ENCODE peak calls at places on chromosomes 6 and 20, in ten cellular contexts. One of them, this sample, is unnamed.
A peak's percentile ranks its signal among the peaks of the same experiment; 100 is the strongest.

GRCh38 chr20:5056801-5057599 is 55.7 kb upstream of the SLC23A2 start:
- DNase-seq in amniotic epithelial cell: peak; percentile 29
- DNase-seq in activated CD4-positive, alpha-beta T cell treated with anti-CD3 and anti-CD28 coated beads, Interleukin-2, amount 10 ng/mL, durations not matched to agents 7 days and 5 days: peak; percentile 86
- DNase-seq in HCEC 1CT: peak; percentile 49
- DNase-seq in GM12865: peak; percentile 67
- DNase-seq in adrenal gland: peak; percentile 44
- DNase-seq in heart left ventricle: peak; percentile 36
- DNase-seq in omental fat pad: no peak
- DNase-seq in LoVo: peak; percentile 39
- DNase-seq in T-helper 1 cell: peak; percentile 56
- DNase-seq in this sample: peak; percentile 91

GRCh38 chr20:19723834-19724430 is 34.1 kb upstream of the RIN2 start:
- DNase-seq in amniotic epithelial cell: no peak
- DNase-seq in activated CD4-positive, alpha-beta T cell treated with anti-CD3 and anti-CD28 coated beads, Interleukin-2, amount 10 ng/mL, durations not matched to agents 7 days and 5 days: no peak
- DNase-seq in HCEC 1CT: no peak
- DNase-seq in GM12865: no peak
- DNase-seq in adrenal gland: no peak
- DNase-seq in heart left ventricle: no peak
- DNase-seq in omental fat pad: no peak
- DNase-seq in LoVo: no peak
- DNase-seq in T-helper 1 cell: no peak
- DNase-seq in this sample: no peak

GRCh38 chr20:44398303-44398702 is 42.8 kb downstream of the HNF4A start:
- DNase-seq in amniotic epithelial cell: peak; percentile 90
- DNase-seq in activated CD4-positive, alpha-beta T cell treated with anti-CD3 and anti-CD28 coated beads, Interleukin-2, amount 10 ng/mL, durations not matched to agents 7 days and 5 days: no peak
- DNase-seq in HCEC 1CT: peak; percentile 88
- DNase-seq in GM12865: no peak
- DNase-seq in adrenal gland: no peak
- DNase-seq in heart left ventricle: no peak
- DNase-seq in omental fat pad: no peak
- DNase-seq in LoVo: no peak
- DNase-seq in T-helper 1 cell: no peak
- DNase-seq in this sample: no peak

GRCh38 chr20:10447028-10447427 is 11.9 kb downstream of the SLX4IP start:
- DNase-seq in amniotic epithelial cell: peak; percentile 75
- DNase-seq in activated CD4-positive, alpha-beta T cell treated with anti-CD3 and anti-CD28 coated beads, Interleukin-2, amount 10 ng/mL, durations not matched to agents 7 days and 5 days: peak; percentile 72
- DNase-seq in HCEC 1CT: peak; percentile 77
- DNase-seq in GM12865: peak; percentile 93
- DNase-seq in adrenal gland: no peak
- DNase-seq in heart left ventricle: no peak
- DNase-seq in omental fat pad: no peak
- DNase-seq in LoVo: peak; percentile 74
- DNase-seq in T-helper 1 cell: peak; percentile 21
- DNase-seq in this sample: peak; percentile 84

GRCh38 chr20:38211200-38212097 is 46.4 kb upstream of the TGM2 start:
- DNase-seq in amniotic epithelial cell: no peak
- DNase-seq in activated CD4-positive, alpha-beta T cell treated with anti-CD3 and anti-CD28 coated beads, Interleukin-2, amount 10 ng/mL, durations not matched to agents 7 days and 5 days: no peak
- DNase-seq in HCEC 1CT: no peak
- DNase-seq in GM12865: no peak
- DNase-seq in adrenal gland: peak; percentile 32
- DNase-seq in heart left ventricle: peak; percentile 63
- DNase-seq in omental fat pad: no peak
- DNase-seq in LoVo: no peak
- DNase-seq in T-helper 1 cell: no peak
- DNase-seq in this sample: no peak

GRCh38 chr6:129709451-129709908 is 497 bp downstream of the ARHGAP18 start:
- DNase-seq in amniotic epithelial cell: peak; percentile 47
- DNase-seq in activated CD4-positive, alpha-beta T cell treated with anti-CD3 and anti-CD28 coated beads, Interleukin-2, amount 10 ng/mL, durations not matched to agents 7 days and 5 days: no peak
- DNase-seq in HCEC 1CT: no peak
- DNase-seq in GM12865: no peak
- DNase-seq in adrenal gland: peak; percentile 36
- DNase-seq in heart left ventricle: no peak
- DNase-seq in omental fat pad: no peak
- DNase-seq in LoVo: peak; percentile 13
- DNase-seq in T-helper 1 cell: no peak
- DNase-seq in this sample: no peak

GRCh38 chr6:41801380-41801779 is 13.9 kb downstream of the TOMM6 start:
- DNase-seq in amniotic epithelial cell: peak; percentile 11
- DNase-seq in activated CD4-positive, alpha-beta T cell treated with anti-CD3 and anti-CD28 coated beads, Interleukin-2, amount 10 ng/mL, durations not matched to agents 7 days and 5 days: no peak
- DNase-seq in HCEC 1CT: peak; percentile 30
- DNase-seq in GM12865: no peak
- DNase-seq in adrenal gland: no peak
- DNase-seq in heart left ventricle: no peak
- DNase-seq in omental fat pad: no peak
- DNase-seq in LoVo: no peak
- DNase-seq in T-helper 1 cell: no peak
- DNase-seq in this sample: no peak

GRCh38 chr6:132190815-132191175 is 210.5 kb downstream of the MOXD1 start:
- DNase-seq in amniotic epithelial cell: peak; percentile 67
- DNase-seq in activated CD4-positive, alpha-beta T cell treated with anti-CD3 and anti-CD28 coated beads, Interleukin-2, amount 10 ng/mL, durations not matched to agents 7 days and 5 days: no peak
- DNase-seq in HCEC 1CT: peak; percentile 85
- DNase-seq in GM12865: no peak
- DNase-seq in adrenal gland: no peak
- DNase-seq in heart left ventricle: no peak
- DNase-seq in omental fat pad: no peak
- DNase-seq in LoVo: no peak
- DNase-seq in T-helper 1 cell: no peak
- DNase-seq in this sample: no peak

GRCh38 chr20:63124092-63124781 is 91.7 kb downstream of the YTHDF1 start:
- DNase-seq in amniotic epithelial cell: no peak
- DNase-seq in activated CD4-positive, alpha-beta T cell treated with anti-CD3 and anti-CD28 coated beads, Interleukin-2, amount 10 ng/mL, durations not matched to agents 7 days and 5 days: no peak
- DNase-seq in HCEC 1CT: peak; percentile 71
- DNase-seq in GM12865: no peak
- DNase-seq in adrenal gland: no peak
- DNase-seq in heart left ventricle: peak; percentile 14
- DNase-seq in omental fat pad: no peak
- DNase-seq in LoVo: no peak
- DNase-seq in T-helper 1 cell: no peak
- DNase-seq in this sample: no peak

GRCh38 chr20:47244451-47244850 is 112.0 kb downstream of the ZMYND8 start:
- DNase-seq in amniotic epithelial cell: peak; percentile 54
- DNase-seq in activated CD4-positive, alpha-beta T cell treated with anti-CD3 and anti-CD28 coated beads, Interleukin-2, amount 10 ng/mL, durations not matched to agents 7 days and 5 days: no peak
- DNase-seq in HCEC 1CT: no peak
- DNase-seq in GM12865: no peak
- DNase-seq in adrenal gland: no peak
- DNase-seq in heart left ventricle: no peak
- DNase-seq in omental fat pad: no peak
- DNase-seq in LoVo: no peak
- DNase-seq in T-helper 1 cell: no peak
- DNase-seq in this sample: peak; percentile 80

GRCh38 chr6:75283907-75284284 is 696 bp downstream of the TMEM30A start:
- DNase-seq in amniotic epithelial cell: peak; percentile 19
- DNase-seq in activated CD4-positive, alpha-beta T cell treated with anti-CD3 and anti-CD28 coated beads, Interleukin-2, amount 10 ng/mL, durations not matched to agents 7 days and 5 days: peak; percentile 20
- DNase-seq in HCEC 1CT: peak; percentile 19
- DNase-seq in GM12865: peak; percentile 31
- DNase-seq in adrenal gland: no peak
- DNase-seq in heart left ventricle: no peak
- DNase-seq in omental fat pad: no peak
- DNase-seq in LoVo: no peak
- DNase-seq in T-helper 1 cell: peak; percentile 10
- DNase-seq in this sample: peak; percentile 30

GRCh38 chr6:133837801-133838349 is 51.0 kb upstream of the TCF21 start:
- DNase-seq in amniotic epithelial cell: peak; percentile 34
- DNase-seq in activated CD4-positive, alpha-beta T cell treated with anti-CD3 and anti-CD28 coated beads, Interleukin-2, amount 10 ng/mL, durations not matched to agents 7 days and 5 days: peak; percentile 67
- DNase-seq in HCEC 1CT: no peak
- DNase-seq in GM12865: peak; percentile 53
- DNase-seq in adrenal gland: peak; percentile 52
- DNase-seq in heart left ventricle: no peak
- DNase-seq in omental fat pad: peak; percentile 51
- DNase-seq in LoVo: peak; percentile 76
- DNase-seq in T-helper 1 cell: peak; percentile 43
- DNase-seq in this sample: peak; percentile 42

GRCh38 chr20:14609328-14610221 is 272.2 kb upstream of the FLRT3 start:
- DNase-seq in amniotic epithelial cell: peak; percentile 91
- DNase-seq in activated CD4-positive, alpha-beta T cell treated with anti-CD3 and anti-CD28 coated beads, Interleukin-2, amount 10 ng/mL, durations not matched to agents 7 days and 5 days: no peak
- DNase-seq in HCEC 1CT: no peak
- DNase-seq in GM12865: no peak
- DNase-seq in adrenal gland: no peak
- DNase-seq in heart left ventricle: no peak
- DNase-seq in omental fat pad: no peak
- DNase-seq in LoVo: no peak
- DNase-seq in T-helper 1 cell: no peak
- DNase-seq in this sample: no peak

GRCh38 chr6:89940225-89941027 is 46.2 kb downstream of the GJA10 start:
- DNase-seq in amniotic epithelial cell: peak; percentile 86
- DNase-seq in activated CD4-positive, alpha-beta T cell treated with anti-CD3 and anti-CD28 coated beads, Interleukin-2, amount 10 ng/mL, durations not matched to agents 7 days and 5 days: peak; percentile 83
- DNase-seq in HCEC 1CT: peak; percentile 65
- DNase-seq in GM12865: peak; percentile 83
- DNase-seq in adrenal gland: peak; percentile 67
- DNase-seq in heart left ventricle: peak; percentile 58
- DNase-seq in omental fat pad: no peak
- DNase-seq in LoVo: peak; percentile 73
- DNase-seq in T-helper 1 cell: peak; percentile 65
- DNase-seq in this sample: peak; percentile 37

GRCh38 chr6:235763-236360 is 56.4 kb upstream of the DUSP22 start:
- DNase-seq in amniotic epithelial cell: peak; percentile 5
- DNase-seq in activated CD4-positive, alpha-beta T cell treated with anti-CD3 and anti-CD28 coated beads, Interleukin-2, amount 10 ng/mL, durations not matched to agents 7 days and 5 days: peak; percentile 72
- DNase-seq in HCEC 1CT: no peak
- DNase-seq in GM12865: peak; percentile 87
- DNase-seq in adrenal gland: peak; percentile 59
- DNase-seq in heart left ventricle: no peak
- DNase-seq in omental fat pad: no peak
- DNase-seq in LoVo: peak; percentile 1
- DNase-seq in T-helper 1 cell: peak; percentile 10
- DNase-seq in this sample: no peak

GRCh38 chr20:36305602-36306556 is at the start of gene DLGAP4:
- DNase-seq in amniotic epithelial cell: no peak
- DNase-seq in activated CD4-positive, alpha-beta T cell treated with anti-CD3 and anti-CD28 coated beads, Interleukin-2, amount 10 ng/mL, durations not matched to agents 7 days and 5 days: no peak
- DNase-seq in HCEC 1CT: no peak
- DNase-seq in GM12865: no peak
- DNase-seq in adrenal gland: no peak
- DNase-seq in heart left ventricle: no peak
- DNase-seq in omental fat pad: no peak
- DNase-seq in LoVo: no peak
- DNase-seq in T-helper 1 cell: no peak
- DNase-seq in this sample: no peak

GRCh38 chr20:61801857-61802442 is 263.7 kb downstream of the TAF4 start:
- DNase-seq in amniotic epithelial cell: no peak
- DNase-seq in activated CD4-positive, alpha-beta T cell treated with anti-CD3 and anti-CD28 coated beads, Interleukin-2, amount 10 ng/mL, durations not matched to agents 7 days and 5 days: no peak
- DNase-seq in HCEC 1CT: no peak
- DNase-seq in GM12865: no peak
- DNase-seq in adrenal gland: no peak
- DNase-seq in heart left ventricle: no peak
- DNase-seq in omental fat pad: no peak
- DNase-seq in LoVo: no peak
- DNase-seq in T-helper 1 cell: no peak
- DNase-seq in this sample: no peak

GRCh38 chr20:5719861-5720401 is 30.3 kb upstream of the SHLD1 start:
- DNase-seq in amniotic epithelial cell: peak; percentile 54
- DNase-seq in activated CD4-positive, alpha-beta T cell treated with anti-CD3 and anti-CD28 coated beads, Interleukin-2, amount 10 ng/mL, durations not matched to agents 7 days and 5 days: no peak
- DNase-seq in HCEC 1CT: peak; percentile 9
- DNase-seq in GM12865: peak; percentile 26
- DNase-seq in adrenal gland: peak; percentile 29
- DNase-seq in heart left ventricle: no peak
- DNase-seq in omental fat pad: no peak
- DNase-seq in LoVo: no peak
- DNase-seq in T-helper 1 cell: no peak
- DNase-seq in this sample: no peak

GRCh38 chr6:4169028-4169789 is 33.8 kb upstream of the ECI2 start:
- DNase-seq in amniotic epithelial cell: peak; percentile 44
- DNase-seq in activated CD4-positive, alpha-beta T cell treated with anti-CD3 and anti-CD28 coated beads, Interleukin-2, amount 10 ng/mL, durations not matched to agents 7 days and 5 days: no peak
- DNase-seq in HCEC 1CT: peak; percentile 0
- DNase-seq in GM12865: no peak
- DNase-seq in adrenal gland: no peak
- DNase-seq in heart left ventricle: no peak
- DNase-seq in omental fat pad: no peak
- DNase-seq in LoVo: no peak
- DNase-seq in T-helper 1 cell: no peak
- DNase-seq in this sample: no peak

GRCh38 chr6:157220485-157220884 is 102.8 kb downstream of the TMEM242 start:
- DNase-seq in amniotic epithelial cell: no peak
- DNase-seq in activated CD4-positive, alpha-beta T cell treated with anti-CD3 and anti-CD28 coated beads, Interleukin-2, amount 10 ng/mL, durations not matched to agents 7 days and 5 days: no peak
- DNase-seq in HCEC 1CT: no peak
- DNase-seq in GM12865: no peak
- DNase-seq in adrenal gland: no peak
- DNase-seq in heart left ventricle: no peak
- DNase-seq in omental fat pad: no peak
- DNase-seq in LoVo: no peak
- DNase-seq in T-helper 1 cell: no peak
- DNase-seq in this sample: no peak

This sample was measured in HL-60.